ENCODE peak calls at places on chromosomes 7 and 10, in five cellular contexts. W, R, K, M and J are unnamed samples.

GRCh38 chr10:29820890-29821398 is 186.2 kb upstream of the SVIL start:
- DNase-seq in W (no peak), R (no peak), K (no peak), M (no peak), J (no peak)

GRCh38 chr7:85714182-85714581 is 527.3 kb upstream of the SEMA3D start:
- DNase-seq in W (no peak), R (no peak), K (no peak), M (no peak), J (no peak)

GRCh38 chr7:151876112-151876898 is 610 bp downstream of the PRKAG2 start:
- DNase-seq in W (peak), R (no peak), K (no peak), M (peak), J (peak)

GRCh38 chr7:4882169-4882741 is 1.3 kb downstream of the RADIL start:
- DNase-seq in W (no peak), R (no peak), K (no peak), M (no peak), J (no peak)

GRCh38 chr10:93006435-93007039 is 54.1 kb upstream of the CYP26C1 start:
- DNase-seq in W (no peak), R (no peak), K (no peak), M (no peak), J (no peak)

GRCh38 chr10:61841338-61841875 is 60.1 kb upstream of the ARID5B start:
- DNase-seq in W (no peak), R (no peak), K (no peak), M (no peak), J (no peak)

GRCh38 chr7:92749327-92749730 is 87.0 kb downstream of the CDK6 start:
- DNase-seq in W (no peak), R (no peak), K (no peak), M (no peak), J (no peak)

GRCh38 chr7:138008588-138009349 is 6.9 kb upstream of the CREB3L2 start:
- DNase-seq in W (peak), R (no peak), K (no peak), M (no peak), J (peak)

GRCh38 chr7:130490888-130491771 is 755 bp upstream of the MEST start:
- DNase-seq in W (no peak), R (no peak), K (no peak), M (no peak), J (peak)

GRCh38 chr7:136278057-136278456 is 300.9 kb upstream of the MTPN start:
- DNase-seq in W (no peak), R (no peak), K (no peak), M (no peak), J (no peak)

GRCh38 chr10:76901701-76902100 is 735.9 kb downstream of the KCNMA1 start:
- DNase-seq in W (no peak), R (no peak), K (no peak), M (no peak), J (no peak)

GRCh38 chr7:122746948-122747347 is 44.2 kb upstream of the RNF148 start:
- DNase-seq in W (no peak), R (no peak), K (no peak), M (no peak), J (no peak)

GRCh38 chr10:1323951-1324350 is 267.8 kb downstream of the WDR37 start:
- DNase-seq in W (no peak), R (no peak), K (no peak), M (no peak), J (no peak)

GRCh38 chr10:69107667-69108066 is 16.3 kb upstream of the VPS26A start:
- DNase-seq in W (no peak), R (no peak), K (no peak), M (no peak), J (no peak)

GRCh38 chr10:18333616-18334015 is 193.4 kb downstream of the CACNB2 start:
- DNase-seq in W (no peak), R (no peak), K (no peak), M (no peak), J (no peak)

GRCh38 chr7:100641860-100642533 is 645 bp upstream of the TFR2 start:
- DNase-seq in W (no peak), R (no peak), K (no peak), M (no peak), J (no peak)

GRCh38 chr10:132609211-132609610 is 71.6 kb downstream of the INPP5A start:
- DNase-seq in W (no peak), R (no peak), K (no peak), M (no peak), J (no peak)

GRCh38 chr10:118963963-118964362 is 65.6 kb upstream of the NANOS1 start:
- DNase-seq in W (no peak), R (no peak), K (no peak), M (no peak), J (no peak)

GRCh38 chr7:150874401-150875198 is 22.3 kb downstream of the AOC1 start:
- DNase-seq in W (no peak), R (no peak), K (no peak), M (no peak), J (no peak)

GRCh38 chr10:61304751-61305150 is 148.4 kb downstream of the TMEM26 start:
- DNase-seq in W (no peak), R (no peak), K (no peak), M (no peak), J (no peak)

GRCh38 chr10:73058057-73058591 is 38.5 kb downstream of the P4HA1 start:
- DNase-seq in W (no peak), R (no peak), K (no peak), M (no peak), J (no peak)

GRCh38 chr7:94005753-94006152 is 1.6 kb upstream of the BET1 start:
- DNase-seq in W (no peak), R (no peak), K (no peak), M (no peak), J (no peak)

GRCh38 chr7:82444220-82445049 is 858 bp upstream of the CACNA2D1 start:
- DNase-seq in W (no peak), R (no peak), K (no peak), M (no peak), J (no peak)

GRCh38 chr10:87546221-87546620 is 41.5 kb downstream of the MINPP1 start:
- DNase-seq in W (no peak), R (no peak), K (no peak), M (no peak), J (no peak)

GRCh38 chr7:90945104-90945752 is 319.0 kb upstream of the FZD1 start:
- DNase-seq in W (no peak), R (no peak), K (no peak), M (no peak), J (no peak)

GRCh38 chr7:2253021-2253420 is 11.0 kb downstream of the NUDT1 start:
- DNase-seq in W (no peak), R (no peak), K (no peak), M (no peak), J (no peak)

GRCh38 chr10:29174389-29174788 is 114.5 kb upstream of the LYZL1 start:
- DNase-seq in W (no peak), R (no peak), K (no peak), M (no peak), J (no peak)

GRCh38 chr10:127976286-127976685 is 69.4 kb downstream of the PTPRE start:
- DNase-seq in W (no peak), R (no peak), K (no peak), M (no peak), J (no peak)